ENCODE peak calls at places on chromosomes 2 and 18, in four cellular contexts. U is K562, J is IMR-90, W is GM12891. D is an unnamed sample.

GRCh38 chr2:50791271-50791670 is 240.7 kb downstream of the NRXN1 start:
- DNase-seq in U (no peak), J (no peak), W (no peak), D (no peak)

GRCh38 chr18:8699948-8700347 is 5.4 kb upstream of the MTCL1 start:
- DNase-seq in J (peak; percentile 27), U (no peak), W (no peak), D (no peak)

GRCh38 chr18:45402485-45403056 is 212.7 kb upstream of the SLC14A2 start:
- DNase-seq in W (no peak), J (peak; percentile 31), U (no peak), D (no peak)

GRCh38 chr18:57210711-57211411 is 64.0 kb downstream of the BOD1L2 start:
- DNase-seq in J (no peak), W (no peak), U (no peak), D (no peak)

GRCh38 chr2:225006730-225007129 is 35.5 kb downstream of the DOCK10 start:
- DNase-seq in U (no peak), W (no peak), J (no peak), D (no peak)

GRCh38 chr2:232211743-232212686 is 166.5 kb upstream of the ALPP start:
- DNase-seq in U (no peak), J (no peak), W (no peak), D (no peak)

GRCh38 chr2:241947401-241947800 is 77.9 kb downstream of the RTP5 start:
- DNase-seq in J (no peak), W (no peak), U (no peak), D (no peak)

GRCh38 chr18:78396077-78396476 is 583.5 kb upstream of the SALL3 start:
- DNase-seq in W (no peak), J (no peak), U (no peak), D (no peak)

GRCh38 chr2:134949966-134950708 is 31.5 kb downstream of the CCNT2 start:
- DNase-seq in U (no peak), J (no peak), W (no peak), D (no peak)

GRCh38 chr2:134946073-134946472 is 27.5 kb downstream of the CCNT2 start:
- DNase-seq in U (no peak), W (no peak), J (no peak), D (no peak)

GRCh38 chr2:134943540-134943939 is 24.9 kb downstream of the CCNT2 start:
- DNase-seq in W (no peak), U (no peak), J (no peak), D (no peak)

GRCh38 chr2:134944975-134945374 is 26.4 kb downstream of the CCNT2 start:
- DNase-seq in J (no peak), U (no peak), W (no peak), D (no peak)
- TF ChIP-seq POLR2A in J (no peak), U (no peak), W (no peak), D (no peak)

DNA sequence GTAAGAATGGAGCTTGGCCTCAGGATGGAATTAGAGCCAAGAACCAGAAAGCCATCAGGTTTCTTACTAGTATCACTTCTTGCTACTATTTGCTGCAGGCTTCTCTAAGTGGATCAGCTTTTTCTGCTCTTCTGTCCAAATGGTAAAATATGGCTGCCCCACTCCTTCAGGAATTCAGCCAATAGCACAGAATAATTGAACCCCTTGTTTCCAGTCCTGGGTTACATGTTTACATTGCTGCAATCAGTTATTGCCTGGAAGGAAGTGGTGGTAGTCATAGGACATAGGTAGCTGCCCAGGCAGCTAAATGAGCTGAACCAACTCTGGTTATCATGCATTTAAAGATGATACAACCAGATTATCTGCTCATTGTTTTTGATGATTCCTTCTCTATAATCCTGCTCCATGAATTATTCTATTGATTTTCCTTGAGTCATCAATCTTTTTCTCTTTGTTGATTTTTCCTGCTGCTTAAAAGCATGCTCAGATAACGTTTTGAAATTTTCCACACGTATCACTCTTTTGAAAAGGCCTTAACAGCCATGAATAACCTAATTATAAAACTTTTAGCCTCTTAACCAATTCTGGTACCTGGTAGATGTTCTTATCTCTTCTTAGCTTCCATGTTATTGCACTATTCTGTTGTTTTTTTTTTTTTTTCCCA is 12.6 kb downstream of the AGPS start:
- DNase-seq in J (peak; percentile 7), U (no peak), W (no peak), D (no peak)
- TF ChIP-seq POLR2A in J (no peak), U (no peak), W (no peak), D (no peak)

GRCh38 chr2:223930002-223930976 is 14.8 kb downstream of the WDFY1 start:
- DNase-seq in J (peak; percentile 76), U (peak; percentile 73), W (no peak), D (no peak)
- TF ChIP-seq POLR2A in J (no peak), U (no peak), W (no peak), D (no peak)

DNA sequence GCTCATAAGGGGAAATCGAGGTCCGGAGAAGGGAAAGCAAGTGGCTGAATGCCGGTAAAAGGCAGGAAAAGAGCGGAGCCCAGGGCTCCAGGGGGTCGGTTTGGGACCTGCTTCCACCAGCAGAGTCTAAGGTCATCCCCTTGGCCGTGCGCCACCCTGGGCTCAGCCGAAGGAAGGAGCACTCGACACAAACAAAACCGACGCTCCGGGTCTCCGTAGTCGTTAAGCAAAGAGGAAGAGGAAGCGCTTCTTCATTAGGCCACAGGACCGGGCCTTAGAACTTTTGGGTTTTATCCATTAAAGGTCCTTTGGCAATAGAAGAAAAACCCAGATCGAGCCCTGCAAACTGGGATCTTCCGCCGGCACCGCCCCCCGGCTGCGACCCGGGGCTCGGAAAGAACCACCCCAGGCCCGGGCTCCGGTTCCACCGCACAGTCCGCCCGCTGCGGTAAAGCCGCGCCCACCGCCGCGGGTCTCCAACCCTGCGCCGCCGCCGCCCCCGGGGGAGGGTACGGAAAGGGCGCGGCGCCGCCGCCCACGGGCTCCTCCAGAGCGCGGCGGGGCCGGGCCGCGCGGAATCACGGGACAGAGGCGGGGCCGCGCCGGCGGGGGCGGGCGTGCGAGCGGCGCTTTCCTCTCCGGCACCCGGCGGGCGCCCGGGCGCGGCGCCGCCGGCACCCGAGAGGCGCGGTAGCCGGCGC is at the start of gene TTL:
- DNase-seq in J (peak; percentile 49), U (peak; percentile 89), W (peak; percentile 79), D (no peak)
- TF ChIP-seq POLR2A in J (no peak), U (peak; percentile 55), W (no peak), D (peak; percentile 16)

GRCh38 chr2:195659114-195659513 is 2.1 kb downstream of the SLC39A10 start:
- DNase-seq in J (peak; percentile 42), W (no peak), U (peak; percentile 28), D (no peak)
- TF ChIP-seq POLR2A in J (no peak), W (no peak), U (no peak), D (no peak)

GRCh38 chr2:179263460-179264237 is 983 bp downstream of the SESTD1 start:
- DNase-seq in W (no peak), U (peak; percentile 31), J (peak; percentile 57), D (no peak)

GRCh38 chr2:179266271-179266670 is 1.6 kb upstream of the SESTD1 start:
- DNase-seq in J (no peak), U (no peak), W (no peak), D (no peak)

GRCh38 chr2:179265082-179265575 is 497 bp upstream of the SESTD1 start:
- DNase-seq in U (no peak), W (no peak), J (peak; percentile 66), D (no peak)

GRCh38 chr2:179263015-179263414 is 1.6 kb downstream of the SESTD1 start:
- DNase-seq in J (peak; percentile 74), U (no peak), W (no peak), D (no peak)

DNA sequence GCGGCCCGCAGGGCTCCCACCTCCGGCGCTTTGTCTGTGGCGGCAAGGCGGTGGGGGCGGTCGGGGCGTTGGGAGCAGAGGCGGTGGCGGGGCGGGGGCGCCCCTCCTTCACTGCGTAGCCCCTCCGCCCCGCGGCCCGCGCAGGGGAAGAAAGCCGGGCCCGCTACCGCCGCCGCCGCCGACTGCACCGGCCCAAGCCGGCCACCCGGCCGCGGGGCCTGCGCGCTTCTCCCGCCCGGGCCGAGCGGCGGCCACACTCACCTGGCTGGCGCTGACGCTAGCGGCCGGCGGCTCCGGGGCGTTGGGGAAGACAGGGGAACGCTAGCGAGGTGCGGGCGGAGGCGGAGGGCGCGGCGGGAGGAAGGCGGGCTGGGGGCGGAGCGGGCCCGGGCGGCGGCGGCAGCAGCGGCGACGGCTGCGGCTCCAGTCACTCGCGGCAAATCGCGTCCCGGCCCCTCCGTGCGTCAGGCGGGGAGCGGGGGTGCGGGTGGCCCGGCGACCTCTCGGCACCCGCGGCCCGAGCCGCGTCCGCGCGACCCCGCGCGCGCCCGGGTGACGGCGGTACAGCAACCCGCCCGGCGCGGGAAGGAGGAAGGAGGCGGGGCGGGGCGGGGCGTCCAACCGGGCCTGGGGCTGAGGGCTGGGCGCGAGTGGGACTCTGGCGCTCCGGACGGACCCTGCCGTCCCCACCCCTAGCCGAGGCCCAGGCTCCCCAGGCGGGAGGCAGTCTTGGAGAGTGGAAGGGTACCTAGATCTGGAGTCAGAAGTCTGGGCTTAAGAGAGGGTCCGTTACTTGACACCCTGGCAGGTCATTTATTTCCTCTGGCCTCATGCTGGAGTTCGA is at the start of gene SESTD1:
- DNase-seq in U (peak; percentile 64), J (peak; percentile 7), W (peak; percentile 56), D (no peak)
- TF ChIP-seq POLR2A in U (no peak), J (no peak), W (no peak), D (peak; percentile 60)

DNA sequence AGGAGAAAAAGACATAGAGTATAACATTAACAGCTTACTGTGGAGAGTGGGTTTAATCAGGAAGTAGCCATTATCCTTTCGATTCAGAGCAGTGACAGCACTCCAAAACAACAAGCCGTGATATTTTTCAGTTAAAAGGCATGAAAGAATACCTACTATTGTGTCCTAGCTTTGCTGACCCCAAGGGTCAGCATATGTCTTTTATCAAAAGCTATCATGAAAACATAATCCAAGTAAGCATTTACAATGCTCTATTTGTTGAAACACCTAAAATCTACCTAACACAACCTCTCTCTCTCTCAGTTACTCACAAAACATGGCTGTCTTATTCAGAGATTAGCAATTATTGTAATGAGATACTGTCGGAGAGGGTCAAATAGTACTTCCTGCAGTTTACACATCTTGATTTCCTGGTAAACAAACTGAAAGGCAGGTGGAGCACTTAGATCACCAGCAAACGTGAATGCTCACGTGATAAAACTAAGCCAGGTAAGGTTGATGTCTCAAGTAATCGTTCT is 100.0 kb downstream of the BAZ2B start:
- DNase-seq in J (peak; percentile 17), W (peak; percentile 11), U (peak; percentile 26), D (no peak)
- TF ChIP-seq POLR2A in J (no peak), W (peak; percentile 58), U (no peak), D (no peak)

GRCh38 chr2:26785431-26786206 is at the start of gene CENPA:
- DNase-seq in U (peak; percentile 99), J (peak; percentile 100), W (peak; percentile 94), D (no peak)
- TF ChIP-seq POLR2A in U (peak; percentile 88), J (peak; percentile 41), W (no peak), D (no peak)

GRCh38 chr18:80108739-80109675 is at the start of gene ADNP2:
- DNase-seq in U (peak; percentile 94), J (peak; percentile 96), W (peak; percentile 68), D (no peak)
- TF ChIP-seq POLR2A in U (peak; percentile 61), J (peak; percentile 61), W (peak; percentile 56), D (peak; percentile 45)